ENCODE peak calls at places on chromosomes 13 and 19, in four cellular contexts. U is GM12892, J is astrocyte, G is SHP77. I is an unnamed sample.

GRCh38 chr13:45975337-45975736 is 77.2 kb downstream of the ZC3H13 start:
- DNase-seq in J (no peak), U (no peak), G (no peak), I (no peak)

GRCh38 chr13:51467730-51468129 is 14.9 kb upstream of the INTS6 start:
- DNase-seq in U (no peak), G (no peak), J (no peak), I (no peak)

GRCh38 chr19:46181386-46181774 is 33.3 kb downstream of the IGFL2 start:
- DNase-seq in J (peak; percentile 75), U (no peak), G (no peak), I (no peak)

GRCh38 chr19:40139533-40140287 is 49.0 kb upstream of the ZNF780A start:
- DNase-seq in J (peak; percentile 22), U (no peak), G (peak; percentile 52), I (no peak)

GRCh38 chr19:1441677-1442438 is 3.7 kb downstream of the RPS15 start:
- DNase-seq in G (no peak), J (no peak), U (no peak), I (no peak)

GRCh38 chr19:1408300-1409203 is 1.2 kb downstream of the DAZAP1 start:
- DNase-seq in J (peak; percentile 36), G (no peak), U (peak; percentile 57), I (no peak)

GRCh38 chr13:94382520-94382919 is 97.0 kb downstream of the DCT start:
- DNase-seq in J (no peak), U (no peak), G (no peak), I (no peak)

GRCh38 chr19:38959618-38960017 is 15.9 kb downstream of the FBXO17 start:
- DNase-seq in J (no peak), G (no peak), U (no peak), I (no peak)

GRCh38 chr19:42277821-42278809 is 9.1 kb downstream of the CIC start:
- DNase-seq in J (no peak), G (no peak), U (no peak), I (no peak)

GRCh38 chr19:35013047-35013819 is 13.1 kb downstream of the GRAMD1A start:
- DNase-seq in G (no peak), U (peak; percentile 94), J (peak; percentile 19), I (peak; percentile 95)

GRCh38 chr13:52103386-52103785 is 25.5 kb downstream of the NEK5 start:
- DNase-seq in U (no peak), G (no peak), J (no peak), I (no peak)

GRCh38 chr19:5396963-5397362 is 56.4 kb upstream of the PTPRS start:
- DNase-seq in G (no peak), U (no peak), J (no peak), I (no peak)

GRCh38 chr19:42089191-42089750 is 13.3 kb downstream of the ZNF574 start:
- DNase-seq in G (no peak), U (no peak), J (no peak), I (no peak)

GRCh38 chr19:30854661-30855060 is 482.5 kb downstream of the ZNF536 start:
- DNase-seq in G (no peak), U (no peak), J (no peak), I (no peak)

GRCh38 chr19:48896191-48896720 is 2.3 kb downstream of the TULP2 start:
- DNase-seq in U (peak; percentile 82), G (no peak), J (no peak), I (no peak)

GRCh38 chr19:8515317-8515716 is 1.4 kb upstream of the ZNF414 start:
- DNase-seq in J (no peak), G (no peak), U (no peak), I (no peak)

GRCh38 chr13:113763961-113764792 is 5.2 kb downstream of the TMEM255B start:
- DNase-seq in U (no peak), G (no peak), J (no peak), I (no peak)

GRCh38 chr19:18543814-18544475 is 572 bp upstream of the FKBP8 start:
- DNase-seq in J (peak; percentile 27), G (peak; percentile 82), U (peak; percentile 71), I (peak; percentile 80)

GRCh38 chr13:29718694-29719093 is 123.2 kb upstream of the SLC7A1 start:
- DNase-seq in U (no peak), G (no peak), J (no peak), I (no peak)

GRCh38 chr19:39558623-39559117 is 18.7 kb upstream of the EID2 start:
- DNase-seq in U (no peak), G (peak; percentile 45), J (no peak), I (no peak)

GRCh38 chr13:50448535-50448981 is 394.9 kb downstream of the DLEU7 start:
- DNase-seq in G (peak; percentile 18), J (no peak), U (no peak), I (no peak)